ENCODE peak calls at places on chromosomes 11 and 22, in eight cellular contexts. One of them, this sample, is unnamed.

GRCh38 chr22:46104170-46104880 is 46.0 kb upstream of the PPARA start:
- DNase-seq in sigmoid colon: no peak
- DNase-seq in kidney glomerular epithelial cell: no peak
- DNase-seq in CD8-positive, alpha-beta memory T cell: no peak
- DNase-seq in GM23338: no peak
- DNase-seq in fibroblast of the aortic adventitia: no peak
- DNase-seq in brain microvascular endothelial cell: no peak
- DNase-seq in mucosa of gallbladder: no peak
- DNase-seq in this sample: no peak

GRCh38 chr22:37020192-37020479 is 594 bp downstream of the MPST start:
- DNase-seq in CD8-positive, alpha-beta memory T cell: no peak
- DNase-seq in mucosa of gallbladder: no peak
- DNase-seq in sigmoid colon: no peak
- DNase-seq in brain microvascular endothelial cell: peak
- DNase-seq in kidney glomerular epithelial cell: peak
- DNase-seq in fibroblast of the aortic adventitia: peak
- DNase-seq in GM23338: no peak
- DNase-seq in this sample: no peak

GRCh38 chr11:116851631-116852030 is 14.2 kb upstream of the APOA1 start:
- DNase-seq in sigmoid colon: no peak
- DNase-seq in brain microvascular endothelial cell: no peak
- DNase-seq in mucosa of gallbladder: no peak
- DNase-seq in CD8-positive, alpha-beta memory T cell: peak
- DNase-seq in GM23338: no peak
- DNase-seq in fibroblast of the aortic adventitia: no peak
- DNase-seq in kidney glomerular epithelial cell: no peak
- DNase-seq in this sample: peak

GRCh38 chr22:43007519-43008102 is 7.3 kb downstream of the PACSIN2 start:
- DNase-seq in fibroblast of the aortic adventitia: peak
- DNase-seq in sigmoid colon: no peak
- DNase-seq in GM23338: no peak
- DNase-seq in mucosa of gallbladder: peak
- DNase-seq in CD8-positive, alpha-beta memory T cell: no peak
- DNase-seq in brain microvascular endothelial cell: peak
- DNase-seq in kidney glomerular epithelial cell: peak
- DNase-seq in this sample: no peak

GRCh38 chr11:32847511-32847910 is 17.8 kb downstream of the PRRG4 start:
- DNase-seq in brain microvascular endothelial cell: no peak
- DNase-seq in CD8-positive, alpha-beta memory T cell: no peak
- DNase-seq in GM23338: no peak
- DNase-seq in sigmoid colon: no peak
- DNase-seq in mucosa of gallbladder: no peak
- DNase-seq in fibroblast of the aortic adventitia: no peak
- DNase-seq in kidney glomerular epithelial cell: no peak
- DNase-seq in this sample: no peak

GRCh38 chr11:116721983-116722382 is 50.8 kb downstream of the BUD13 start:
- DNase-seq in kidney glomerular epithelial cell: no peak
- DNase-seq in sigmoid colon: no peak
- DNase-seq in CD8-positive, alpha-beta memory T cell: no peak
- DNase-seq in GM23338: no peak
- DNase-seq in mucosa of gallbladder: no peak
- DNase-seq in brain microvascular endothelial cell: no peak
- DNase-seq in fibroblast of the aortic adventitia: no peak
- DNase-seq in this sample: no peak

GRCh38 chr22:31093956-31094622 is 13.0 kb downstream of the SMTN start:
- DNase-seq in CD8-positive, alpha-beta memory T cell: no peak
- DNase-seq in sigmoid colon: peak
- DNase-seq in fibroblast of the aortic adventitia: no peak
- DNase-seq in brain microvascular endothelial cell: no peak
- DNase-seq in mucosa of gallbladder: no peak
- DNase-seq in kidney glomerular epithelial cell: no peak
- DNase-seq in GM23338: no peak
- DNase-seq in this sample: no peak

GRCh38 chr11:61688368-61689163 is 8.4 kb downstream of the DAGLA start:
- DNase-seq in sigmoid colon: peak
- DNase-seq in GM23338: no peak
- DNase-seq in mucosa of gallbladder: peak
- DNase-seq in CD8-positive, alpha-beta memory T cell: no peak
- DNase-seq in kidney glomerular epithelial cell: peak
- DNase-seq in fibroblast of the aortic adventitia: peak
- DNase-seq in brain microvascular endothelial cell: no peak
- DNase-seq in this sample: no peak

GRCh38 chr22:43476751-43477150 is 64.9 kb downstream of the MPPED1 start:
- DNase-seq in brain microvascular endothelial cell: no peak
- DNase-seq in GM23338: no peak
- DNase-seq in sigmoid colon: no peak
- DNase-seq in CD8-positive, alpha-beta memory T cell: no peak
- DNase-seq in kidney glomerular epithelial cell: no peak
- DNase-seq in fibroblast of the aortic adventitia: no peak
- DNase-seq in mucosa of gallbladder: no peak
- DNase-seq in this sample: no peak

GRCh38 chr22:47034905-47035419 is 272.5 kb downstream of the TBC1D22A start:
- DNase-seq in fibroblast of the aortic adventitia: no peak
- DNase-seq in kidney glomerular epithelial cell: no peak
- DNase-seq in CD8-positive, alpha-beta memory T cell: no peak
- DNase-seq in GM23338: no peak
- DNase-seq in sigmoid colon: peak
- DNase-seq in mucosa of gallbladder: no peak
- DNase-seq in brain microvascular endothelial cell: no peak
- DNase-seq in this sample: no peak

GRCh38 chr11:62208785-62209144 is 292 bp downstream of the SCGB2A1 start:
- DNase-seq in kidney glomerular epithelial cell: no peak
- DNase-seq in fibroblast of the aortic adventitia: no peak
- DNase-seq in sigmoid colon: no peak
- DNase-seq in mucosa of gallbladder: no peak
- DNase-seq in brain microvascular endothelial cell: no peak
- DNase-seq in GM23338: no peak
- DNase-seq in CD8-positive, alpha-beta memory T cell: no peak
- DNase-seq in this sample: no peak

GRCh38 chr22:45208993-45209838 is 31.5 kb downstream of the KIAA0930 start:
- DNase-seq in kidney glomerular epithelial cell: peak
- DNase-seq in GM23338: peak
- DNase-seq in mucosa of gallbladder: no peak
- DNase-seq in CD8-positive, alpha-beta memory T cell: peak
- DNase-seq in sigmoid colon: peak
- DNase-seq in fibroblast of the aortic adventitia: peak
- DNase-seq in brain microvascular endothelial cell: peak
- DNase-seq in this sample: peak

GRCh38 chr22:49933236-49933921 is 14.9 kb downstream of the CRELD2 start:
- DNase-seq in GM23338: no peak
- DNase-seq in CD8-positive, alpha-beta memory T cell: no peak
- DNase-seq in mucosa of gallbladder: no peak
- DNase-seq in sigmoid colon: peak
- DNase-seq in fibroblast of the aortic adventitia: no peak
- DNase-seq in kidney glomerular epithelial cell: no peak
- DNase-seq in brain microvascular endothelial cell: no peak
- DNase-seq in this sample: no peak

GRCh38 chr11:3642071-3642951 is 519 bp upstream of the ART5 start:
- DNase-seq in brain microvascular endothelial cell: peak
- DNase-seq in fibroblast of the aortic adventitia: peak
- DNase-seq in mucosa of gallbladder: peak
- DNase-seq in GM23338: peak
- DNase-seq in CD8-positive, alpha-beta memory T cell: peak
- DNase-seq in kidney glomerular epithelial cell: peak
- DNase-seq in sigmoid colon: peak
- DNase-seq in this sample: peak

GRCh38 chr11:33319965-33320813 is 63.0 kb downstream of the HIPK3 start:
- DNase-seq in kidney glomerular epithelial cell: no peak
- DNase-seq in sigmoid colon: no peak
- DNase-seq in brain microvascular endothelial cell: no peak
- DNase-seq in fibroblast of the aortic adventitia: no peak
- DNase-seq in mucosa of gallbladder: no peak
- DNase-seq in CD8-positive, alpha-beta memory T cell: no peak
- DNase-seq in GM23338: peak
- DNase-seq in this sample: no peak

GRCh38 chr22:49976439-49977175 is 16.0 kb downstream of the PIM3 start:
- DNase-seq in fibroblast of the aortic adventitia: no peak
- DNase-seq in CD8-positive, alpha-beta memory T cell: no peak
- DNase-seq in kidney glomerular epithelial cell: no peak
- DNase-seq in brain microvascular endothelial cell: no peak
- DNase-seq in sigmoid colon: no peak
- DNase-seq in mucosa of gallbladder: no peak
- DNase-seq in GM23338: no peak
- DNase-seq in this sample: no peak

GRCh38 chr11:96341237-96342130 is 1.5 kb downstream of the MAML2 start:
- DNase-seq in fibroblast of the aortic adventitia: peak
- DNase-seq in mucosa of gallbladder: peak
- DNase-seq in kidney glomerular epithelial cell: no peak
- DNase-seq in GM23338: peak
- DNase-seq in brain microvascular endothelial cell: no peak
- DNase-seq in CD8-positive, alpha-beta memory T cell: peak
- DNase-seq in sigmoid colon: peak
- DNase-seq in this sample: peak

GRCh38 chr22:36936362-36937116 is 23.1 kb downstream of the CSF2RB start:
- DNase-seq in mucosa of gallbladder: no peak
- DNase-seq in fibroblast of the aortic adventitia: no peak
- DNase-seq in sigmoid colon: no peak
- DNase-seq in brain microvascular endothelial cell: no peak
- DNase-seq in CD8-positive, alpha-beta memory T cell: no peak
- DNase-seq in GM23338: no peak
- DNase-seq in kidney glomerular epithelial cell: no peak
- DNase-seq in this sample: no peak

GRCh38 chr11:36249271-36249670 is 40.0 kb downstream of the COMMD9 start:
- DNase-seq in mucosa of gallbladder: no peak
- DNase-seq in sigmoid colon: no peak
- DNase-seq in GM23338: no peak
- DNase-seq in fibroblast of the aortic adventitia: peak
- DNase-seq in kidney glomerular epithelial cell: peak
- DNase-seq in brain microvascular endothelial cell: peak
- DNase-seq in CD8-positive, alpha-beta memory T cell: no peak
- DNase-seq in this sample: no peak